ENCODE peak calls at places on chromosomes 6 and 20, in eight cellular contexts. One of them, this sample, is unnamed.

GRCh38 chr6:5995705-5996686 is 10.7 kb downstream of the NRN1 start:
- DNase-seq in spleen: peak; percentile 87
- DNase-seq in tibial nerve: peak; percentile 78
- DNase-seq in IMR-90: peak; percentile 19
- DNase-seq in H54: peak; percentile 80
- DNase-seq in A549: no peak
- DNase-seq in heart left ventricle: peak; percentile 81
- DNase-seq in GM12891: no peak
- DNase-seq in this sample: peak; percentile 72

GRCh38 chr6:53768636-53769035 is 26.2 kb upstream of the LRRC1 start:
- DNase-seq in H54: no peak
- DNase-seq in A549: no peak
- DNase-seq in GM12891: no peak
- DNase-seq in spleen: no peak
- DNase-seq in IMR-90: peak; percentile 28
- DNase-seq in tibial nerve: no peak
- DNase-seq in heart left ventricle: no peak
- DNase-seq in this sample: no peak

GRCh38 chr6:31815025-31815838 is at the start of the genes HSPA1A and HSPA1L:
- DNase-seq in heart left ventricle: peak; percentile 97
- DNase-seq in H54: no peak
- DNase-seq in GM12891: peak; percentile 47
- DNase-seq in A549: peak; percentile 93
- DNase-seq in spleen: peak; percentile 94
- DNase-seq in tibial nerve: peak; percentile 94
- DNase-seq in IMR-90: peak; percentile 95
- DNase-seq in this sample: peak; percentile 97

GRCh38 chr6:91590191-91590590 is 1003.3 kb upstream of the MAP3K7 start:
- DNase-seq in H54: no peak
- DNase-seq in tibial nerve: no peak
- DNase-seq in spleen: no peak
- DNase-seq in A549: no peak
- DNase-seq in GM12891: no peak
- DNase-seq in heart left ventricle: no peak
- DNase-seq in IMR-90: no peak
- DNase-seq in this sample: no peak

GRCh38 chr20:62845818-62846527 is 15.6 kb downstream of the TCFL5 start:
- DNase-seq in IMR-90: peak; percentile 55
- DNase-seq in GM12891: no peak
- DNase-seq in tibial nerve: no peak
- DNase-seq in spleen: no peak
- DNase-seq in A549: no peak
- DNase-seq in H54: no peak
- DNase-seq in heart left ventricle: peak; percentile 64
- DNase-seq in this sample: peak; percentile 10

GRCh38 chr20:6582449-6582848 is 185.0 kb upstream of the BMP2 start:
- DNase-seq in tibial nerve: no peak
- DNase-seq in heart left ventricle: no peak
- DNase-seq in A549: no peak
- DNase-seq in IMR-90: peak; percentile 2
- DNase-seq in GM12891: no peak
- DNase-seq in H54: no peak
- DNase-seq in spleen: no peak
- DNase-seq in this sample: no peak

GRCh38 chr20:10611357-10611756 is 62.4 kb downstream of the JAG1 start:
- DNase-seq in spleen: no peak
- DNase-seq in GM12891: peak; percentile 25
- DNase-seq in tibial nerve: no peak
- DNase-seq in H54: no peak
- DNase-seq in A549: no peak
- DNase-seq in heart left ventricle: peak; percentile 58
- DNase-seq in IMR-90: peak; percentile 66
- DNase-seq in this sample: no peak

GRCh38 chr6:100289285-100289684 is 175.4 kb downstream of the SIM1 start:
- DNase-seq in spleen: no peak
- DNase-seq in IMR-90: no peak
- DNase-seq in GM12891: no peak
- DNase-seq in heart left ventricle: no peak
- DNase-seq in H54: no peak
- DNase-seq in A549: no peak
- DNase-seq in tibial nerve: no peak
- DNase-seq in this sample: no peak

GRCh38 chr6:163262080-163262479 is 152.4 kb upstream of the QKI start:
- DNase-seq in GM12891: no peak
- DNase-seq in heart left ventricle: no peak
- DNase-seq in A549: no peak
- DNase-seq in spleen: no peak
- DNase-seq in H54: no peak
- DNase-seq in IMR-90: no peak
- DNase-seq in tibial nerve: no peak
- DNase-seq in this sample: no peak

GRCh38 chr6:163261361-163261760 is 153.2 kb upstream of the QKI start:
- DNase-seq in tibial nerve: no peak
- DNase-seq in GM12891: no peak
- DNase-seq in H54: no peak
- DNase-seq in heart left ventricle: no peak
- DNase-seq in IMR-90: no peak
- DNase-seq in spleen: no peak
- DNase-seq in A549: no peak
- DNase-seq in this sample: no peak

GRCh38 chr6:163260911-163261310 is 153.6 kb upstream of the QKI start:
- DNase-seq in H54: no peak
- DNase-seq in IMR-90: no peak
- DNase-seq in A549: no peak
- DNase-seq in spleen: no peak
- DNase-seq in GM12891: no peak
- DNase-seq in tibial nerve: no peak
- DNase-seq in heart left ventricle: no peak
- DNase-seq in this sample: no peak

GRCh38 chr6:163259689-163260088 is 154.8 kb upstream of the QKI start:
- DNase-seq in tibial nerve: no peak
- DNase-seq in spleen: no peak
- DNase-seq in GM12891: no peak
- DNase-seq in IMR-90: no peak
- DNase-seq in H54: no peak
- DNase-seq in heart left ventricle: no peak
- DNase-seq in A549: no peak
- DNase-seq in this sample: no peak

DNA sequence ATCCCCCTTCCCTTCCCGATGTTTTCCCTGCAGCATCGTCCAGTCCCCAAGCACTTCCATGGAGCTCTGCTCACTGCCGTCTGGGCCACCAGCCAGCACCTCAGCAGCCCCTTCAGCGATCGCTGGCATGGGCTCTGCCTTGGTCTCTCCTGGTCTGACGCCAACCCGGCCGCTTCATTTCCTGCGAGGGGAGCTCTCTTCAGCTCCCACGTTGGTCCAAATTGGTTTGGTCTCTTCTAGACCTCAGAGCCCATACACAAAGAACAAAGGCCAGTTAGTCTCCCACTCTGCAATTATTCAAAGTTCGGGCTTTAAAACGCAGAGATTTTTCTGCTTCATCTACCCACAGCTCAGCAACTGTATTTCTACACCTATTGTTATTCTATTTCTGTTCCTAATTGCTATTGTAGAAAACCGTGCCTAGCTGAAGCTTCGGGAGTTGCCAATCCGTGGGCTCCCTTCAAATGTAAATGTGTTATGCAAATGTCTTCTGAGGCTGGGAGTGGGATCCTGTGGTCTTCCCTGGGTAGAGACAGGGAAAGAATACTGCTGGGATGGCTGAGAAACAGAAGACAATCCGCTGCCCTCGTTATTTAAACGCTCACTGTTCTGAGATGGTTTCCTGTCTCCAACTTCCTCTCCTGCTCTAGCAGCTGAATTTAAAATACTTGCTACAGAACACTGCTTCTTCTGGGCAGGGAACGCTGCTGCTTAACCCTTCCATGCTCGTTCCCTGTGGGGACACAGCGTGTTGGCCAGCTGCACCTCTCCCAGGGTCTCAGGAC is 154.2 kb upstream of the QKI start:
- DNase-seq in A549: no peak
- DNase-seq in tibial nerve: no peak
- DNase-seq in spleen: no peak
- DNase-seq in H54: no peak
- DNase-seq in IMR-90: no peak
- DNase-seq in GM12891: no peak
- DNase-seq in heart left ventricle: no peak
- DNase-seq in this sample: no peak
- TF ChIP-seq POLR2A in A549: no peak
- TF ChIP-seq POLR2A in tibial nerve: no peak
- TF ChIP-seq POLR2A in spleen: no peak
- TF ChIP-seq POLR2A in H54: no peak
- TF ChIP-seq POLR2A in IMR-90: no peak
- TF ChIP-seq POLR2A in GM12891: no peak
- TF ChIP-seq POLR2A in heart left ventricle: no peak
- TF ChIP-seq POLR2A in this sample: no peak

GRCh38 chr6:75600694-75601265 is 900 bp upstream of the SENP6 start:
- DNase-seq in tibial nerve: no peak
- DNase-seq in IMR-90: no peak
- DNase-seq in GM12891: no peak
- DNase-seq in A549: no peak
- DNase-seq in heart left ventricle: no peak
- DNase-seq in spleen: no peak
- DNase-seq in H54: no peak
- DNase-seq in this sample: no peak

GRCh38 chr6:75602897-75603395 is 1.3 kb downstream of the SENP6 start:
- DNase-seq in spleen: no peak
- DNase-seq in GM12891: no peak
- DNase-seq in H54: no peak
- DNase-seq in A549: no peak
- DNase-seq in tibial nerve: no peak
- DNase-seq in heart left ventricle: no peak
- DNase-seq in IMR-90: no peak
- DNase-seq in this sample: no peak

GRCh38 chr6:75604294-75604693 is 2.6 kb downstream of the SENP6 start:
- DNase-seq in A549: no peak
- DNase-seq in tibial nerve: no peak
- DNase-seq in GM12891: no peak
- DNase-seq in heart left ventricle: no peak
- DNase-seq in IMR-90: no peak
- DNase-seq in H54: no peak
- DNase-seq in spleen: no peak
- DNase-seq in this sample: no peak

GRCh38 chr6:75602164-75602896 is 650 bp downstream of the SENP6 start:
- DNase-seq in heart left ventricle: peak; percentile 58
- DNase-seq in tibial nerve: peak; percentile 28
- DNase-seq in GM12891: peak; percentile 23
- DNase-seq in H54: peak; percentile 20
- DNase-seq in A549: no peak
- DNase-seq in IMR-90: peak; percentile 42
- DNase-seq in spleen: peak; percentile 92
- DNase-seq in this sample: peak; percentile 47

DNA sequence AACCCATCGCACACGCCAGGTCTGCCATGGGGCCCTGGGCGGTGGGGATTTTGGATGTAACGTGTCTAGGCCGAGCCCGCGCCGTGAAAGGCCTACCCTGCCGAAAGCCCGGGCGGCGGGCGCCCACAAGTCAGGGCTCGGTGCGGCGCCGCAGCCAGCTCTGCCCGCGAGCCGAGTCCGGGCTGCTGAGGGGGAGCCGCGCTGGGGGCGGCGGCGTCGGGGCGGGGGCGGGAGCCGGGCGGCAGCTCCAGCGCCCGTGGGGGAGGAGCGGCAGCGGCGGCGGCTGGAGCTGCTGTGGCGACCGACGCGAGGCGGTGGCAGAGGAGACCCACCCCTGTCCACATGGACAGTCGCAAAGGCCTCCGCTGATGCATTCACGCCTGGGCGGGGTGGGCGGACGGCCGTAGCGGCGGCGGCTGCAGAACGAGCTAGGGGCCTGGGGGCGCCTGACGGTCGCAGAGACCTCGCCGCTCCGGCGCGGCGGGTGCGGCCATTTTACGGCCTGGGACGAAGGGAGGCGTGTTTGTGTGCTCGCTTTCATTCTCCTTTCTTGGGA is at the start of gene SENP6:
- DNase-seq in spleen: peak; percentile 95
- DNase-seq in tibial nerve: peak; percentile 63
- DNase-seq in IMR-90: peak; percentile 70
- DNase-seq in GM12891: peak; percentile 54
- DNase-seq in A549: peak; percentile 21
- DNase-seq in heart left ventricle: peak; percentile 88
- DNase-seq in H54: peak; percentile 68
- DNase-seq in this sample: peak; percentile 81
- TF ChIP-seq POLR2A in spleen: peak; percentile 81
- TF ChIP-seq POLR2A in tibial nerve: peak; percentile 83
- TF ChIP-seq POLR2A in IMR-90: peak; percentile 90
- TF ChIP-seq POLR2A in GM12891: peak; percentile 81
- TF ChIP-seq POLR2A in A549: peak; percentile 80
- TF ChIP-seq POLR2A in heart left ventricle: peak; percentile 74
- TF ChIP-seq POLR2A in H54: peak; percentile 91
- TF ChIP-seq POLR2A in this sample: peak; percentile 92

GRCh38 chr20:4898845-4899244 is 102.5 kb downstream of the SLC23A2 start:
- DNase-seq in H54: no peak
- DNase-seq in spleen: no peak
- DNase-seq in IMR-90: no peak
- DNase-seq in heart left ventricle: no peak
- DNase-seq in A549: no peak
- DNase-seq in GM12891: no peak
- DNase-seq in tibial nerve: no peak
- DNase-seq in this sample: no peak

GRCh38 chr20:4898282-4898681 is 103.0 kb downstream of the SLC23A2 start:
- DNase-seq in IMR-90: peak; percentile 89
- DNase-seq in spleen: no peak
- DNase-seq in GM12891: no peak
- DNase-seq in heart left ventricle: no peak
- DNase-seq in A549: no peak
- DNase-seq in H54: peak; percentile 83
- DNase-seq in tibial nerve: no peak
- DNase-seq in this sample: peak; percentile 95

GRCh38 chr20:4896119-4896700 is 105.1 kb downstream of the SLC23A2 start:
- DNase-seq in tibial nerve: no peak
- DNase-seq in H54: no peak
- DNase-seq in IMR-90: no peak
- DNase-seq in A549: no peak
- DNase-seq in GM12891: no peak
- DNase-seq in heart left ventricle: no peak
- DNase-seq in spleen: no peak
- DNase-seq in this sample: no peak

GRCh38 chr20:4896971-4897497 is 104.3 kb downstream of the SLC23A2 start:
- DNase-seq in IMR-90: no peak
- DNase-seq in heart left ventricle: no peak
- DNase-seq in A549: no peak
- DNase-seq in spleen: peak; percentile 85
- DNase-seq in H54: peak; percentile 15
- DNase-seq in tibial nerve: no peak
- DNase-seq in GM12891: no peak
- DNase-seq in this sample: no peak

DNA sequence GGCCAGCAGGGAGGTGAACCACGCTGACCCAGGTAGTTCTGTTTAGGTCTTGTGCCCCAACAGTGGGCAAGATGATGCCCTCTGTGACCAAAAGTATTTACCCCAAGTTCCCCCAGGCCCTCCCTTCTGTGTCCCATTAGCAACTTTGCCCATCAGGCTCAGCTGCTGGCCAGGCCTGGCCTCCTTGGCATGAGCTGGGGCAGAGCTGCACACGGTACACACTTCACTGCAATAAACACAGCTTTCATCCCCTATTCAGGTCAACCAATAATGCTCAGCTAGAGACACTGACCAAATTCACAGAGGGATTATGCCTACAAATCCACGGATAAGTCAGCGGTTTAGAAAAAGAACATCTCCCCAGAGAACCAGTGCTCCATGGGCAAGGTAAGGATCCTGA is 103.7 kb downstream of the SLC23A2 start:
- DNase-seq in heart left ventricle: no peak
- DNase-seq in A549: no peak
- DNase-seq in spleen: no peak
- DNase-seq in H54: no peak
- DNase-seq in tibial nerve: no peak
- DNase-seq in IMR-90: no peak
- DNase-seq in GM12891: no peak
- DNase-seq in this sample: no peak
- TF ChIP-seq POLR2A in heart left ventricle: no peak
- TF ChIP-seq POLR2A in A549: no peak
- TF ChIP-seq POLR2A in spleen: no peak
- TF ChIP-seq POLR2A in H54: no peak
- TF ChIP-seq POLR2A in tibial nerve: no peak
- TF ChIP-seq POLR2A in IMR-90: no peak
- TF ChIP-seq POLR2A in GM12891: no peak
- TF ChIP-seq POLR2A in this sample: no peak

DNA sequence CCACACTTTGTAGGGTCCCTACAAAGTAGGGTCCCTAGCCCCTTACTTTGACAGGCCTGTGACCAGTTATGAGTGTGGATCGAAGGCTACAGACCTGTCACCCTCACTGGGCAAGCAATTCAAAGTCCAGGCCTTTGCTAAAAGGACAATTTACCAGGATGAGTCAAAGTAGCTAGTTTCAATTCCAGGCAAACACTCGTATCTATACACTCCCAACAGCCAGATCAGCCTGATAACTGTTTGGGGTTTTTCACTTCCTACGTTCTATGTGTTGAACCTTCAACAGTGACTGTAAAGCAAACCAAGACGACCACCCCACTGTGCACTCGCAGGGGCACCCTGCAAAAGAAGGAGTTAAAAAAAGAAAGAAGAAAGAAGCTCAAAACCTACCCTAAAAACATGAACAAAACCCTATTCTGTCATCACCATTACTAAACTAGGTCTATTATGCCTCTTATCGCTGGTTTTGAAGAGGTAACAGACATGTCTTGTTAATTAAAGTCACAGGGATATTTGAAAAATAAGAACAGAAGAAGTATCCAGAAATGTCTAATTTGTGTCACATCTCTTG is 3.2 kb downstream of the GFOD1 start:
- DNase-seq in GM12891: no peak
- DNase-seq in tibial nerve: no peak
- DNase-seq in H54: no peak
- DNase-seq in heart left ventricle: no peak
- DNase-seq in IMR-90: no peak
- DNase-seq in spleen: no peak
- DNase-seq in A549: no peak
- DNase-seq in this sample: no peak
- TF ChIP-seq POLR2A in GM12891: no peak
- TF ChIP-seq POLR2A in tibial nerve: no peak
- TF ChIP-seq POLR2A in H54: no peak
- TF ChIP-seq POLR2A in heart left ventricle: no peak
- TF ChIP-seq POLR2A in IMR-90: no peak
- TF ChIP-seq POLR2A in spleen: no peak
- TF ChIP-seq POLR2A in A549: no peak
- TF ChIP-seq POLR2A in this sample: no peak